ENCODE peak calls at places on chromosomes 11 and 22, in five cellular contexts. A, B, P, J and W are unnamed samples.

GRCh38 chr11:78244546-78245315 is 56.0 kb downstream of the USP35 start:
- DNase-seq in P (no peak), A (no peak), J (no peak), B (no peak), W (no peak)

GRCh38 chr11:4181780-4182721 is 87.5 kb downstream of the RRM1 start:
- DNase-seq in A (peak; percentile 16), B (peak; percentile 68), P (no peak), J (no peak), W (no peak)

GRCh38 chr11:119101367-119101758 is 290 bp downstream of the DPAGT1 start:
- DNase-seq in B (no peak), P (no peak), J (no peak), A (no peak), W (no peak)

GRCh38 chr11:2801711-2802388 is 83.7 kb downstream of the CDKN1C start:
- DNase-seq in A (no peak), J (no peak), P (no peak), B (peak; percentile 41), W (no peak)

GRCh38 chr22:40976866-40977700 is 25.9 kb downstream of the RBX1 start:
- DNase-seq in A (no peak), B (no peak), P (no peak), J (no peak), W (no peak)

GRCh38 chr22:36580371-36580770 is 51.4 kb upstream of the EIF3D start:
- DNase-seq in A (no peak), B (peak; percentile 6), J (no peak), P (no peak), W (no peak)

GRCh38 chr11:72250661-72251465 is 6.9 kb upstream of the PHOX2A start:
- DNase-seq in B (no peak), P (no peak), A (no peak), J (no peak), W (no peak)

GRCh38 chr11:134630896-134631295 is 218.9 kb upstream of the B3GAT1 start:
- DNase-seq in A (no peak), P (no peak), B (no peak), J (no peak), W (no peak)

GRCh38 chr11:61773826-61774225 is 18.6 kb downstream of the TMEM258 start:
- DNase-seq in B (no peak), P (no peak), J (no peak), A (no peak), W (no peak)

GRCh38 chr11:122721964-122722266 is 66.4 kb downstream of the UBASH3B start:
- DNase-seq in P (no peak), J (peak; percentile 75), B (no peak), A (peak; percentile 64), W (peak; percentile 25)

GRCh38 chr11:9574806-9575530 is 1.5 kb downstream of the WEE1 start:
- DNase-seq in J (peak; percentile 72), B (no peak), A (peak; percentile 56), P (peak; percentile 49), W (no peak)

GRCh38 chr11:120694706-120695105 is 183.2 kb downstream of the GRIK4 start:
- DNase-seq in B (no peak), A (no peak), P (no peak), J (no peak), W (no peak)

GRCh38 chr22:48881326-48881980 is 946.2 kb downstream of the BRD1 start:
- DNase-seq in A (no peak), B (peak; percentile 38), J (no peak), P (no peak), W (no peak)

GRCh38 chr11:14073821-14074529 is 111.5 kb downstream of the SPON1 start:
- DNase-seq in B (no peak), P (peak; percentile 6), A (no peak), J (no peak), W (no peak)

GRCh38 chr22:37784829-37785495 is 22.8 kb upstream of the GCAT start:
- DNase-seq in J (no peak), B (no peak), P (no peak), A (no peak), W (no peak)

GRCh38 chr22:46586123-46586519 is 34.1 kb upstream of the GRAMD4 start:
- DNase-seq in P (no peak), A (no peak), B (no peak), J (no peak), W (no peak)

GRCh38 chr22:29073618-29074275 is 912 bp downstream of the KREMEN1 start:
- DNase-seq in P (no peak), B (no peak), J (no peak), A (no peak), W (no peak)

GRCh38 chr11:9313648-9314290 is 624 bp downstream of the TMEM41B start:
- DNase-seq in P (no peak), A (no peak), B (no peak), J (peak; percentile 8), W (no peak)

GRCh38 chr11:86949995-86950993 is 4.9 kb downstream of the FZD4 start:
- DNase-seq in J (no peak), P (no peak), B (no peak), A (no peak), W (no peak)

GRCh38 chr11:16964501-16964900 is 49.7 kb downstream of the PLEKHA7 start:
- DNase-seq in J (no peak), B (no peak), A (no peak), P (no peak), W (no peak)

GRCh38 chr11:63961608-63962412 is 12.6 kb upstream of the COX8A start:
- DNase-seq in P (no peak), A (no peak), B (no peak), J (peak; percentile 72), W (no peak)

DNA sequence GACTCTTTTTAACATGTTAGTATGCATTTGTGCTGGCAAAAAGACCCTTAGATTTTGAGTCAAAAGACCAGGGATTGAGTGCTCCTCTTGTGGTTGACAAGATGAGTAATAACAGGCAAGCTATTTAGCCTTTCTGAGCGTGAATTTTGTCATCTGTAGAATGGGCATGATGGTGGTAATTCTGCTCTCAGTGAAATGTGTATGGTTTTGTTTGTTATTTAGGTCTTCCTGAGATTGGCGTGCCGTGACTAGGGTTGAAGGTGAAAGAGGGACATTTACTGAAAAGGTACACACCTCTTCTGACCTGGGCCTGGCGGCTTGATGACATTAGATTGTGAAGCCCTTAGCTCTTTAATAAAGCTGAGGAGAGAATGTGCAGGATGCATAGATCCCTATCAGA is 8.4 kb upstream of the CEP295 start:
- DNase-seq in B (no peak), A (no peak), P (no peak), J (no peak), W (no peak)
- H3K27ac ChIP-seq in B (no peak overlapping the region), A (no peak overlapping the region), P (no peak overlapping the region), J (no peak overlapping the region), W (no peak overlapping the region)

DNA sequence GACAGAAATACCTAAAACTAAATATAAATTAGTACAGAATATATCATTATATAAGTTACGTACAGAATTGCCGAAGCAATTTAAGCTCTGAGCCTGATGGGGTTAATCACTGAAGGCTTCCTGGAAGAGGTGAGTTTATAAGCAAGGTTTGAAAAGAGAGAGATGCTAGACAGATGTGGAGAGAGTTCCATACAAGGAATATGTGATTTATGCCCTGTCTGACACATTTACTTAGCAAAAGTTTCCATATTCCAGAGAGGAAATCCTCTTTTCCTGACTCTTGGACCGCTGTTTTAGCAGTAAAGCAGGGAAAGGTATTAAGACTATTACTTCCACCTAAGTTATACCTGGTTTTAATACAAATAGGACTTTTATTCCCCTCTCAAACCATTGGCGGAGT is 65.1 kb downstream of the DBX1 start:
- DNase-seq in P (no peak), J (no peak), B (no peak), A (no peak), W (no peak)
- TF ChIP-seq CTCF in P (no peak), J (no peak), B (no peak), A (no peak), W (no peak)

GRCh38 chr22:32777997-32778396 is 23.5 kb upstream of the TIMP3 start:
- DNase-seq in A (no peak), B (no peak), J (no peak), P (no peak), W (no peak)

GRCh38 chr22:32776800-32777199 is 24.7 kb upstream of the TIMP3 start:
- DNase-seq in B (no peak), J (no peak), A (no peak), P (no peak), W (no peak)

GRCh38 chr22:32776397-32776796 is 25.1 kb upstream of the TIMP3 start:
- DNase-seq in P (no peak), J (no peak), A (no peak), B (no peak), W (no peak)

GRCh38 chr22:32781695-32782094 is 19.8 kb upstream of the TIMP3 start:
- DNase-seq in B (no peak), P (no peak), J (no peak), A (no peak), W (no peak)

GRCh38 chr22:32780726-32781310 is 20.7 kb upstream of the TIMP3 start:
- DNase-seq in J (no peak), A (no peak), B (no peak), P (no peak), W (no peak)
- H3K27ac ChIP-seq in J (no peak overlapping the region), A (no peak overlapping the region), B (no peak overlapping the region), P (no peak overlapping the region), W (no peak overlapping the region)

GRCh38 chr11:65651589-65652510 is 10.9 kb downstream of the RELA start:
- DNase-seq in A (no peak), J (no peak), B (no peak), P (no peak), W (peak; percentile 26)

GRCh38 chr11:65653229-65654225 is 9.2 kb downstream of the RELA start:
- DNase-seq in A (no peak), J (no peak), P (no peak), B (no peak), W (no peak)

GRCh38 chr11:65650547-65651338 is 12.0 kb downstream of the RELA start:
- DNase-seq in J (no peak), B (no peak), P (no peak), A (no peak), W (no peak)

GRCh38 chr11:65651339-65651588 is 11.5 kb downstream of the RELA start:
- DNase-seq in J (no peak), A (no peak), B (no peak), P (no peak), W (no peak)

GRCh38 chr11:65652511-65653228 is 10.0 kb downstream of the RELA start:
- DNase-seq in B (peak; percentile 83), A (peak; percentile 89), J (peak; percentile 61), P (peak; percentile 78), W (peak; percentile 96)
- TF ChIP-seq CTCF in B (peak; percentile 54), A (no peak), J (no peak), P (no peak), W (no peak)

DNA sequence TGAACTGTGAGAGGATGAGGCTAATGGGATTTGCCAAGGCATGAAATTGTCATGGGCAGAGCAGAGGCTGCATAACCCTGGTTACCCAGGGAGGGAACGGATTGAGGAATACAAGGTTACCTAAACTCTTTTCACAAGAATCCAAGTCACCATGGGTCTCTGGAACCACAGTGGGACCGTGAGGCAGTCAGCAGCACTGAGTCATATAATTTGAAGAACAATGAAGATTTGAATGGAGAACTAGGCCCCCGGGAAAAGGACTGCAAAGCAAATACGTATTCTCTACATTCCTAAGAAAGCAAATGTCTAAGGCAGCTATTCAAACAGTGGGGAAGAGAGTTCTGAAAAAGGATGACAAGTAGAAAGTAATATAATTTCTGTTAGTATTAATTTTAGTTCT is 19.8 kb downstream of the CAT start:
- DNase-seq in A (no peak), P (no peak), J (no peak), B (no peak), W (no peak)
- H3K27ac ChIP-seq in A (no peak overlapping the region), P (no peak overlapping the region), J (no peak overlapping the region), B (no peak overlapping the region), W (no peak overlapping the region)